ENCODE peak calls at places on chromosomes 2 and 18, in four cellular contexts. E is HS-5, N is H9, A is skeletal muscle cell. X is an unnamed sample.

GRCh38 chr18:2908946-2909335 is 62.1 kb downstream of the EMILIN2 start:
- DNase-seq in A (no peak), E (no peak), N (no peak), X (no peak)

GRCh38 chr2:60152226-60152833 is 401.1 kb downstream of the BCL11A start:
- DNase-seq in A (no peak), E (no peak), N (no peak), X (no peak)

GRCh38 chr2:127007652-127008051 is 99.3 kb downstream of the BIN1 start:
- DNase-seq in E (peak), A (peak), N (no peak), X (no peak)

GRCh38 chr2:52779446-52779845 is 988.2 kb upstream of the CHAC2 start:
- DNase-seq in A (no peak), N (no peak), E (no peak), X (no peak)

GRCh38 chr2:109264595-109265328 is 135.8 kb downstream of the SH3RF3 start:
- DNase-seq in E (no peak), N (no peak), A (peak), X (no peak)

GRCh38 chr2:79640001-79640400 is 127.2 kb downstream of the CTNNA2 start:
- DNase-seq in N (no peak), E (no peak), A (no peak), X (no peak)

GRCh38 chr2:79860233-79861058 is 347.6 kb downstream of the CTNNA2 start:
- DNase-seq in A (no peak), E (peak), N (no peak), X (no peak)

GRCh38 chr2:240468300-240469238 is 33.1 kb downstream of the GPC1 start:
- DNase-seq in E (no peak), A (no peak), N (peak), X (no peak)

GRCh38 chr2:26704441-26704977 is 12.0 kb downstream of the KCNK3 start:
- DNase-seq in N (no peak), E (peak), A (peak), X (no peak)

GRCh38 chr2:73053316-73054114 is 18.0 kb downstream of the SFXN5 start:
- DNase-seq in E (no peak), N (no peak), A (peak), X (no peak)

GRCh38 chr2:16223481-16224177 is 283.3 kb downstream of the MYCN start:
- DNase-seq in A (no peak), N (no peak), E (no peak), X (no peak)

GRCh38 chr18:73752965-73753364 is 394.7 kb downstream of the FBXO15 start:
- DNase-seq in N (no peak), E (no peak), A (no peak), X (no peak)

GRCh38 chr2:119544075-119545031 is at the start of gene CFAP221:
- DNase-seq in N (peak), A (peak), E (peak), X (peak)

GRCh38 chr18:14100503-14101286 is 31.5 kb downstream of the ZNF519 start:
- DNase-seq in N (no peak), A (no peak), E (no peak), X (no peak)

GRCh38 chr2:205563646-205564045 is 118.7 kb upstream of the NRP2 start:
- DNase-seq in A (no peak), E (no peak), N (peak), X (no peak)

GRCh38 chr2:84631047-84631446 is 114.7 kb downstream of the DNAH6 start:
- DNase-seq in N (no peak), E (peak), A (peak), X (no peak)

GRCh38 chr18:72086421-72086820 is 457.7 kb downstream of the CBLN2 start:
- DNase-seq in N (no peak), A (no peak), E (no peak), X (no peak)

GRCh38 chr2:72033636-72034035 is 114.0 kb downstream of the CYP26B1 start:
- DNase-seq in E (no peak), A (no peak), N (no peak), X (no peak)

GRCh38 chr2:158489366-158490112 is 32.8 kb downstream of the PKP4 start:
- DNase-seq in E (no peak), A (no peak), N (no peak), X (no peak)

GRCh38 chr2:172976816-172977215 is 98.8 kb upstream of the MAP3K20 start:
- DNase-seq in A (no peak), N (no peak), E (no peak), X (no peak)

GRCh38 chr2:95077521-95077807 is 44.1 kb downstream of the MRPS5 start:
- DNase-seq in A (no peak), E (no peak), N (no peak), X (no peak)

GRCh38 chr2:152126664-152127063 is 27.8 kb upstream of the CACNB4 start:
- DNase-seq in N (no peak), E (no peak), A (no peak), X (no peak)

GRCh38 chr2:46776687-46777327 is 138.8 kb downstream of the MCFD2 start:
- DNase-seq in N (peak), A (no peak), E (no peak), X (no peak)

GRCh38 chr18:43170586-43170985 is 55.1 kb upstream of the RIT2 start:
- DNase-seq in N (peak), A (no peak), E (no peak), X (no peak)

GRCh38 chr2:119672161-119672862 is 6.7 kb upstream of the TMEM177 start:
- DNase-seq in A (no peak), E (no peak), N (no peak), X (no peak)

GRCh38 chr2:31384771-31385276 is 29.7 kb downstream of the XDH start:
- DNase-seq in N (no peak), A (peak), E (peak), X (no peak)

GRCh38 chr2:207503234-207503633 is 26.5 kb upstream of the CREB1 start:
- DNase-seq in E (no peak), A (peak), N (no peak), X (no peak)

GRCh38 chr2:111945444-111946293 is 47.3 kb downstream of the MERTK start:
- DNase-seq in A (no peak), N (no peak), E (no peak), X (no peak)

GRCh38 chr2:167332358-167332757 is 444.1 kb downstream of the XIRP2 start:
- DNase-seq in N (no peak), E (no peak), A (no peak), X (no peak)

GRCh38 chr2:187581125-187581896 is 27.1 kb upstream of the TFPI start:
- DNase-seq in N (no peak), E (peak), A (peak), X (no peak)

GRCh38 chr2:73964223-73964622 is 20.5 kb upstream of the TET3 start:
- DNase-seq in E (no peak), A (no peak), N (no peak), X (no peak)

GRCh38 chr2:10160226-10160955 is 37.9 kb downstream of the RRM2 start:
- DNase-seq in E (no peak), A (no peak), N (no peak), X (no peak)

GRCh38 chr2:240532032-240532775 is 25.6 kb downstream of the ANKMY1 start:
- DNase-seq in E (no peak), A (no peak), N (no peak), X (no peak)

GRCh38 chr2:239246723-239247122 is 154.1 kb downstream of the HDAC4 start:
- DNase-seq in N (no peak), A (no peak), E (no peak), X (peak)

GRCh38 chr2:28640263-28640907 is 111.2 kb upstream of the PPP1CB start:
- DNase-seq in N (no peak), E (no peak), A (no peak), X (no peak)

GRCh38 chr2:235644191-235644590 is 150.3 kb downstream of the AGAP1 start:
- DNase-seq in N (no peak), E (no peak), A (no peak), X (no peak)

GRCh38 chr18:25349131-25349925 is 2.6 kb downstream of the ZNF521 start:
- DNase-seq in N (peak), E (peak), A (peak), X (no peak)

GRCh38 chr2:172162739-172163336 is 60.1 kb upstream of the DLX2 start:
- DNase-seq in A (no peak), N (no peak), E (no peak), X (no peak)

X was measured in gastrocnemius medialis.